ENCODE peak calls at places on chromosome 3, in eight cellular contexts. One of them, this sample, is unnamed.

GRCh38 chr3:134320749-134321148 is 53.5 kb downstream of the AMOTL2 start:
- DNase-seq in testis: no peak
- DNase-seq in heart right ventricle: no peak
- DNase-seq in endodermal cell: no peak
- DNase-seq in fibroblast of lung: no peak
- DNase-seq in ovary: no peak
- DNase-seq in iPS DF 6.9: no peak
- DNase-seq in left ventricle myocardium inferior: no peak
- DNase-seq in this sample: no peak

GRCh38 chr3:46693897-46694235 is 387 bp upstream of the ALS2CL start:
- DNase-seq in testis: peak; percentile 23
- DNase-seq in heart right ventricle: no peak
- DNase-seq in iPS DF 6.9: no peak
- DNase-seq in fibroblast of lung: no peak
- DNase-seq in ovary: no peak
- DNase-seq in endodermal cell: no peak
- DNase-seq in left ventricle myocardium inferior: no peak
- DNase-seq in this sample: no peak

GRCh38 chr3:156675744-156676466 is 1.5 kb downstream of the TIPARP start:
- DNase-seq in ovary: peak; percentile 40
- DNase-seq in heart right ventricle: peak; percentile 27
- DNase-seq in fibroblast of lung: peak; percentile 94
- DNase-seq in iPS DF 6.9: no peak
- DNase-seq in left ventricle myocardium inferior: peak; percentile 21
- DNase-seq in testis: peak; percentile 71
- DNase-seq in endodermal cell: no peak
- DNase-seq in this sample: peak; percentile 69

GRCh38 chr3:160870327-160870726 is 114.3 kb downstream of the PPM1L start:
- DNase-seq in left ventricle myocardium inferior: no peak
- DNase-seq in heart right ventricle: no peak
- DNase-seq in iPS DF 6.9: no peak
- DNase-seq in ovary: no peak
- DNase-seq in endodermal cell: no peak
- DNase-seq in testis: no peak
- DNase-seq in fibroblast of lung: no peak
- DNase-seq in this sample: no peak

GRCh38 chr3:168071971-168072645 is 23.6 kb downstream of the GOLIM4 start:
- DNase-seq in ovary: no peak
- DNase-seq in testis: no peak
- DNase-seq in heart right ventricle: no peak
- DNase-seq in fibroblast of lung: no peak
- DNase-seq in endodermal cell: no peak
- DNase-seq in left ventricle myocardium inferior: no peak
- DNase-seq in iPS DF 6.9: no peak
- DNase-seq in this sample: no peak

GRCh38 chr3:40191850-40192448 is 117.6 kb upstream of the EIF1B start:
- DNase-seq in iPS DF 6.9: no peak
- DNase-seq in testis: peak; percentile 79
- DNase-seq in endodermal cell: peak; percentile 90
- DNase-seq in ovary: peak; percentile 68
- DNase-seq in left ventricle myocardium inferior: peak; percentile 41
- DNase-seq in heart right ventricle: peak; percentile 37
- DNase-seq in fibroblast of lung: peak; percentile 62
- DNase-seq in this sample: peak; percentile 35

GRCh38 chr3:107208100-107208499 is 169.1 kb upstream of the CCDC54 start:
- DNase-seq in ovary: no peak
- DNase-seq in testis: peak; percentile 77
- DNase-seq in heart right ventricle: no peak
- DNase-seq in iPS DF 6.9: no peak
- DNase-seq in endodermal cell: no peak
- DNase-seq in left ventricle myocardium inferior: no peak
- DNase-seq in fibroblast of lung: peak; percentile 100
- DNase-seq in this sample: no peak

GRCh38 chr3:184295771-184296170 is 3.3 kb upstream of the PSMD2 start:
- DNase-seq in ovary: no peak
- DNase-seq in left ventricle myocardium inferior: no peak
- DNase-seq in heart right ventricle: no peak
- DNase-seq in fibroblast of lung: no peak
- DNase-seq in testis: no peak
- DNase-seq in endodermal cell: no peak
- DNase-seq in iPS DF 6.9: no peak
- DNase-seq in this sample: no peak

GRCh38 chr3:31462050-31462569 is 70.6 kb upstream of the STT3B start:
- DNase-seq in ovary: no peak
- DNase-seq in heart right ventricle: no peak
- DNase-seq in iPS DF 6.9: no peak
- DNase-seq in endodermal cell: peak; percentile 62
- DNase-seq in fibroblast of lung: no peak
- DNase-seq in testis: no peak
- DNase-seq in left ventricle myocardium inferior: no peak
- DNase-seq in this sample: no peak

GRCh38 chr3:79604681-79605080 is 163.1 kb downstream of the ROBO1 start:
- DNase-seq in testis: no peak
- DNase-seq in iPS DF 6.9: no peak
- DNase-seq in endodermal cell: no peak
- DNase-seq in heart right ventricle: no peak
- DNase-seq in left ventricle myocardium inferior: no peak
- DNase-seq in fibroblast of lung: peak; percentile 3
- DNase-seq in ovary: no peak
- DNase-seq in this sample: no peak

GRCh38 chr3:292038-292437 is 95.5 kb downstream of the CHL1 start:
- DNase-seq in fibroblast of lung: no peak
- DNase-seq in testis: no peak
- DNase-seq in ovary: no peak
- DNase-seq in iPS DF 6.9: no peak
- DNase-seq in heart right ventricle: no peak
- DNase-seq in left ventricle myocardium inferior: no peak
- DNase-seq in endodermal cell: no peak
- DNase-seq in this sample: no peak

GRCh38 chr3:74590620-74591262 is 23.7 kb downstream of the CNTN3 start:
- DNase-seq in heart right ventricle: no peak
- DNase-seq in endodermal cell: no peak
- DNase-seq in left ventricle myocardium inferior: no peak
- DNase-seq in ovary: no peak
- DNase-seq in fibroblast of lung: no peak
- DNase-seq in testis: no peak
- DNase-seq in iPS DF 6.9: no peak
- DNase-seq in this sample: no peak

GRCh38 chr3:99562138-99562537 is 76.3 kb upstream of the COL8A1 start:
- DNase-seq in ovary: peak; percentile 13
- DNase-seq in heart right ventricle: no peak
- DNase-seq in left ventricle myocardium inferior: no peak
- DNase-seq in testis: no peak
- DNase-seq in endodermal cell: peak; percentile 84
- DNase-seq in iPS DF 6.9: no peak
- DNase-seq in fibroblast of lung: peak; percentile 57
- DNase-seq in this sample: no peak

GRCh38 chr3:190519886-190520285 is 6.0 kb downstream of the IL1RAP start:
- DNase-seq in left ventricle myocardium inferior: no peak
- DNase-seq in iPS DF 6.9: no peak
- DNase-seq in endodermal cell: no peak
- DNase-seq in heart right ventricle: no peak
- DNase-seq in ovary: no peak
- DNase-seq in testis: no peak
- DNase-seq in fibroblast of lung: no peak
- DNase-seq in this sample: no peak

GRCh38 chr3:123871946-123872345 is 12.2 kb downstream of the MYLK start:
- DNase-seq in fibroblast of lung: no peak
- DNase-seq in ovary: no peak
- DNase-seq in left ventricle myocardium inferior: no peak
- DNase-seq in testis: no peak
- DNase-seq in endodermal cell: no peak
- DNase-seq in iPS DF 6.9: no peak
- DNase-seq in heart right ventricle: no peak
- DNase-seq in this sample: no peak

GRCh38 chr3:100160516-100160915 is 46.2 kb upstream of the FILIP1L start:
- DNase-seq in heart right ventricle: no peak
- DNase-seq in testis: no peak
- DNase-seq in fibroblast of lung: no peak
- DNase-seq in left ventricle myocardium inferior: no peak
- DNase-seq in ovary: no peak
- DNase-seq in endodermal cell: no peak
- DNase-seq in iPS DF 6.9: no peak
- DNase-seq in this sample: no peak

GRCh38 chr3:169324454-169324789 is 339.1 kb downstream of the MECOM start:
- DNase-seq in left ventricle myocardium inferior: no peak
- DNase-seq in endodermal cell: no peak
- DNase-seq in ovary: no peak
- DNase-seq in fibroblast of lung: no peak
- DNase-seq in heart right ventricle: no peak
- DNase-seq in testis: no peak
- DNase-seq in iPS DF 6.9: no peak
- DNase-seq in this sample: no peak

DNA sequence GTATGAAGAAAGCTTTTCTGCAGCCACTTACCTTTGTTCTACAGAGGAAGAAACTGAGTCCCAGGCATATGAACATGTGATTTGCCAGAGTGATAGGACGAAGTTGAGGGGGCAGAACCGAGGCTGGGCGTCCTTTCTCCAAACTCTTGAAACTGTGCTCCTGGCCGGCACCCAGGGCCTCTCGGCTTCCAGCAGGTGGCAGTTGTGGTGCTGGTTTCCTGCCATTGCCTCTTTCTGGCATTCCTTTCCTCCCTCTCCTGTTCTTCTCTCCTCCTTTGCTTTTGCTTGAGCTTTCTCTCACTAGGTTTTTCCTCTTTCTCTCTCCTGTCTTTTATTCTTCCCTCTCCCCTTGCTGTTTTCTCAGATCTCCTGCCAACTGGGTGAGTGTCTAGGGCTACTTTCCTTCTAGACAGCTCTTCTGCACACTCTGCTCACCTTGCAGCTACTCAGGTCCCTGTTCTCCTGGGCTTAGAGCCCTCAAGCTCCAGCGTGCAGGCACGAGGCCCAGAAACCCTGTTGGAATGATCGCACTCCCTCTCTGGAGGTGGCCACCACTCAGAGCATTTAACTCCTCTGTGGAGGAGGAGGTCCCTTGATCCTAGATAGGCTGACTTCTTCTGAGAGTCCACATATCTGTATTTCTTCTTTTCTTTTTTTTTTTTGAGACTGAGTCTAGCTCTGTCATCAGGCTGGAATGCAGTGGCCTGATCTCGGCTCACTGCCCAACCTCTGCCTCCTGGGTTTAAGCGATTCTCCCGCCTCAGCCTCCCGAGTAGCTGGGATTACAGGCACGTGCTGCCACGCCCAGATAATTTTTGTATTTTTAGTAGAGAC is 26.2 kb downstream of the TRAK1 start:
- DNase-seq in fibroblast of lung: peak; percentile 77
- DNase-seq in left ventricle myocardium inferior: peak; percentile 53
- DNase-seq in ovary: peak; percentile 43
- DNase-seq in endodermal cell: peak; percentile 86
- DNase-seq in heart right ventricle: peak; percentile 46
- DNase-seq in iPS DF 6.9: peak; percentile 35
- DNase-seq in testis: peak; percentile 62
- DNase-seq in this sample: no peak
- H3K27ac ChIP-seq in fibroblast of lung: peak overlapping the region; percentile 23
- H3K27ac ChIP-seq in left ventricle myocardium inferior: peak overlapping the region; percentile 61
- H3K27ac ChIP-seq in ovary: no peak overlapping the region
- H3K27ac ChIP-seq in endodermal cell: no peak overlapping the region
- H3K27ac ChIP-seq in heart right ventricle: peak overlapping the region; percentile 53
- H3K27ac ChIP-seq in iPS DF 6.9: no peak overlapping the region
- H3K27ac ChIP-seq in testis: peak overlapping the region; percentile 18
- H3K27ac ChIP-seq in this sample: no peak overlapping the region

DNA sequence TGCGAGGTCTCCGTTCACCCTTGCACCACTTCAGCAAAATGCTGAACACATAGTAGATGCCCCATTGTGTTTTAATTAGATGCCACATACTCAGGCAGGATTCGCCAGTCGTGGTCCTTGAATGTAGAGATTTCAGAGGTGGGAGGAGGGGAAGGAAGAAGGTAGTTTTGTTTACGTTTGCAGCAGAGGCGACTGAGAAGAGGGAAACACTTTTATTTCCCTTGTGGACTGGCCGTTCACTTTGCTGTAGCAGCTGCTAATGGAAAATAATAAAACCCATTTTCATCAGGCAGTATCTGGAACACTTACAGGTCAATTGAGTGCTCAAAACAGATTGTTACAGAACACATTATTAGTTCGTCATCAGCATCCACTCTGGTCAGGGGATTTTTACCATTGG is 262.8 kb upstream of the TBL1XR1 start:
- DNase-seq in ovary: no peak
- DNase-seq in heart right ventricle: no peak
- DNase-seq in testis: no peak
- DNase-seq in endodermal cell: no peak
- DNase-seq in fibroblast of lung: no peak
- DNase-seq in iPS DF 6.9: no peak
- DNase-seq in left ventricle myocardium inferior: no peak
- DNase-seq in this sample: no peak
- H3K4me1 ChIP-seq in ovary: peaks cover 2% of the 10 kb centered on the region
- H3K4me1 ChIP-seq in heart right ventricle: peaks cover 5% of the 10 kb centered on the region
- H3K4me1 ChIP-seq in testis: peaks cover 10% of the 10 kb centered on the region
- H3K4me1 ChIP-seq in endodermal cell: no peaks in the 10 kb centered on the region
- H3K4me1 ChIP-seq in fibroblast of lung: peaks cover 9% of the 10 kb centered on the region
- H3K4me1 ChIP-seq in iPS DF 6.9: no peaks in the 10 kb centered on the region
- H3K4me1 ChIP-seq in left ventricle myocardium inferior: peaks cover 31% of the 10 kb centered on the region
- H3K4me1 ChIP-seq in this sample: no peaks in the 10 kb centered on the region

GRCh38 chr3:93904568-93904967 is 69.1 kb downstream of the PROS1 start:
- DNase-seq in ovary: no peak
- DNase-seq in left ventricle myocardium inferior: no peak
- DNase-seq in iPS DF 6.9: no peak
- DNase-seq in testis: no peak
- DNase-seq in heart right ventricle: no peak
- DNase-seq in fibroblast of lung: no peak
- DNase-seq in endodermal cell: no peak
- DNase-seq in this sample: no peak
- H3K9me3 ChIP-seq in ovary: no peaks in the 10 kb centered on the region
- H3K9me3 ChIP-seq in left ventricle myocardium inferior: no peaks in the 10 kb centered on the region
- H3K9me3 ChIP-seq in iPS DF 6.9: no peaks in the 10 kb centered on the region
- H3K9me3 ChIP-seq in testis: no peaks in the 10 kb centered on the region
- H3K9me3 ChIP-seq in heart right ventricle: no peaks in the 10 kb centered on the region
- H3K9me3 ChIP-seq in fibroblast of lung: no peaks in the 10 kb centered on the region
- H3K9me3 ChIP-seq in endodermal cell: peaks cover 48% of the 10 kb centered on the region
- H3K9me3 ChIP-seq in this sample: no peaks in the 10 kb centered on the region

DNA sequence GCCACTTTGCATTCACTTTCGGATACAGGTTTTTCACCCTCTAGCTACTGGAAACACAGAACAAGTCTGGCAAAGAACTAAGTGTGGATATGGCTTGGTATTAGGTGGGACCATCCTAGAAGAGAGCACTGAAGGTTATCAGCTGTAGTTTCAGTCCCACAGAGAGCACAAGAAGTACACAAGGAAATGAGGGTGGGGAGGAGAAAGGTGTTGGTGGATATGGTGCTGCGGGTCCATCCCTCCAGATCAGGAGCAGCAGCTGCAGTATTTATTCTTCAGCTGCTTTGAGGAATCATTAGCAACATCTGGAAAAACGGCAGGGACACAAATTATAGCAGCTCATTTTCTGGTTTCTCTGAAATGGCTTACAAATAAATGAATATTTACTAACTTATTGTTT is 29.0 kb downstream of the CD80 start:
- DNase-seq in left ventricle myocardium inferior: no peak
- DNase-seq in endodermal cell: no peak
- DNase-seq in heart right ventricle: no peak
- DNase-seq in fibroblast of lung: no peak
- DNase-seq in testis: no peak
- DNase-seq in iPS DF 6.9: no peak
- DNase-seq in ovary: no peak
- DNase-seq in this sample: no peak
- H3K27ac ChIP-seq in left ventricle myocardium inferior: no peak overlapping the region
- H3K27ac ChIP-seq in endodermal cell: no peak overlapping the region
- H3K27ac ChIP-seq in heart right ventricle: no peak overlapping the region
- H3K27ac ChIP-seq in fibroblast of lung: no peak overlapping the region
- H3K27ac ChIP-seq in testis: no peak overlapping the region
- H3K27ac ChIP-seq in iPS DF 6.9: no peak overlapping the region
- H3K27ac ChIP-seq in ovary: no peak overlapping the region
- H3K27ac ChIP-seq in this sample: no peak overlapping the region

GRCh38 chr3:172258616-172259015 is 189.6 kb downstream of the GHSR start:
- DNase-seq in left ventricle myocardium inferior: no peak
- DNase-seq in endodermal cell: no peak
- DNase-seq in fibroblast of lung: no peak
- DNase-seq in ovary: no peak
- DNase-seq in iPS DF 6.9: no peak
- DNase-seq in testis: no peak
- DNase-seq in heart right ventricle: no peak
- DNase-seq in this sample: no peak
- H3K4me1 ChIP-seq in left ventricle myocardium inferior: peaks cover 93% of the 10 kb centered on the region
- H3K4me1 ChIP-seq in endodermal cell: no peaks in the 10 kb centered on the region
- H3K4me1 ChIP-seq in fibroblast of lung: peaks cover 2% of the 10 kb centered on the region
- H3K4me1 ChIP-seq in ovary: peaks cover 34% of the 10 kb centered on the region
- H3K4me1 ChIP-seq in iPS DF 6.9: no peaks in the 10 kb centered on the region
- H3K4me1 ChIP-seq in testis: peaks cover 27% of the 10 kb centered on the region
- H3K4me1 ChIP-seq in heart right ventricle: peaks cover 55% of the 10 kb centered on the region
- H3K4me1 ChIP-seq in this sample: no peaks in the 10 kb centered on the region

This sample was measured in Panc1.